ENCODE peak calls at places on chromosomes 6 and 20, in four cellular contexts. B, T, R and Y are unnamed samples.

GRCh38 chr6:125252891-125253290 is 48.9 kb downstream of the HDDC2 start:
- DNase-seq in B (no peak), T (no peak), R (no peak), Y (no peak)

GRCh38 chr20:50721881-50722281 is 9.5 kb upstream of the PARD6B start:
- DNase-seq in B (no peak), T (no peak), R (no peak), Y (no peak)

GRCh38 chr20:40689100-40689942 is at the start of gene MAFB:
- DNase-seq in B (peak; percentile 98), T (peak; percentile 74), R (peak; percentile 65), Y (no peak)

GRCh38 chr6:12878741-12879140 is 162.2 kb downstream of the PHACTR1 start:
- DNase-seq in B (no peak), T (no peak), R (no peak), Y (no peak)

GRCh38 chr6:57221936-57222683 is at the start of gene RAB23:
- DNase-seq in B (peak; percentile 96), T (peak; percentile 75), R (peak; percentile 54), Y (peak; percentile 74)

GRCh38 chr6:90146914-90147668 is 149.6 kb downstream of the BACH2 start:
- DNase-seq in B (peak; percentile 40), T (no peak), R (no peak), Y (peak; percentile 25)

GRCh38 chr6:28141500-28142329 is at the start of gene ZKSCAN8:
- DNase-seq in B (peak; percentile 90), T (peak; percentile 97), R (peak; percentile 75), Y (peak; percentile 92)

GRCh38 chr20:7856756-7857155 is 83.5 kb downstream of the HAO1 start:
- DNase-seq in B (no peak), T (no peak), R (no peak), Y (no peak)

GRCh38 chr20:24686156-24686555 is 216.7 kb downstream of the SYNDIG1 start:
- DNase-seq in B (no peak), T (no peak), R (no peak), Y (no peak)

GRCh38 chr6:88636871-88637270 is 326.5 kb downstream of the RNGTT start:
- DNase-seq in B (no peak), T (no peak), R (no peak), Y (no peak)

GRCh38 chr20:47795214-47795667 is 10.0 kb upstream of the SULF2 start:
- DNase-seq in B (no peak), T (no peak), R (no peak), Y (no peak)

GRCh38 chr20:32019156-32019510 is 8.9 kb downstream of the CCM2L start:
- DNase-seq in B (peak; percentile 84), T (no peak), R (no peak), Y (no peak)

GRCh38 chr6:12608016-12608860 is 108.3 kb upstream of the PHACTR1 start:
- DNase-seq in B (no peak), T (no peak), R (no peak), Y (peak; percentile 15)

GRCh38 chr20:2162823-2163166 is 61.2 kb downstream of the STK35 start:
- DNase-seq in B (no peak), T (no peak), R (no peak), Y (no peak)

GRCh38 chr6:1486387-1486786 is 97.0 kb downstream of the FOXF2 start:
- DNase-seq in B (no peak), T (no peak), R (no peak), Y (no peak)

GRCh38 chr6:130754786-130755367 is 72.3 kb upstream of the SMLR1 start:
- DNase-seq in B (no peak), T (no peak), R (no peak), Y (no peak)

GRCh38 chr20:62864207-62864606 is 2.6 kb upstream of the TCFL5 start:
- DNase-seq in B (no peak), T (no peak), R (no peak), Y (no peak)

GRCh38 chr6:68695838-68696237 is 60.8 kb downstream of the ADGRB3 start:
- DNase-seq in B (no peak), T (no peak), R (no peak), Y (no peak)

GRCh38 chr6:31826793-31827285 is 699 bp upstream of the HSPA1B start:
- DNase-seq in B (no peak), T (no peak), R (no peak), Y (peak; percentile 77)

GRCh38 chr6:160010067-160010466 is 41.2 kb downstream of the IGF2R start:
- DNase-seq in B (no peak), T (no peak), R (no peak), Y (no peak)

GRCh38 chr6:3389390-3390167 is 67.3 kb downstream of the SLC22A23 start:
- DNase-seq in B (no peak), T (no peak), R (no peak), Y (no peak)

GRCh38 chr6:56292505-56293181 is 45.3 kb upstream of the COL21A1 start:
- DNase-seq in B (peak; percentile 49), T (peak; percentile 62), R (no peak), Y (peak; percentile 39)

GRCh38 chr6:83536034-83536646 is 23.8 kb downstream of the PRSS35 start:
- DNase-seq in B (no peak), T (peak; percentile 29), R (no peak), Y (no peak)

GRCh38 chr6:158213925-158214674 is 46.0 kb downstream of the GTF2H5 start:
- DNase-seq in B (peak; percentile 80), T (peak; percentile 84), R (no peak), Y (peak; percentile 68)

GRCh38 chr20:49203011-49203410 is 14.9 kb upstream of the STAU1 start:
- DNase-seq in B (no peak), T (no peak), R (no peak), Y (no peak)

GRCh38 chr20:17226410-17227198 is at the start of gene PCSK2:
- DNase-seq in B (peak; percentile 90), T (no peak), R (peak; percentile 60), Y (no peak)

GRCh38 chr6:83071707-83072106 is 4.2 kb downstream of the DOP1A start:
- DNase-seq in B (no peak), T (no peak), R (no peak), Y (no peak)

GRCh38 chr20:62583424-62583920 is 58.8 kb upstream of the SLCO4A1 start:
- DNase-seq in B (no peak), T (no peak), R (no peak), Y (no peak)

GRCh38 chr20:20594171-20594530 is 118.3 kb downstream of the RALGAPA2 start:
- DNase-seq in B (peak; percentile 15), T (peak; percentile 39), R (no peak), Y (no peak)

GRCh38 chr6:146014233-146014632 is 14.6 kb upstream of the GRM1 start:
- DNase-seq in B (no peak), T (no peak), R (no peak), Y (no peak)

GRCh38 chr6:17542243-17542642 is 57.9 kb upstream of the FAM8A1 start:
- DNase-seq in B (no peak), T (no peak), R (no peak), Y (no peak)

GRCh38 chr6:40195751-40196518 is 261.7 kb upstream of the MOCS1 start:
- DNase-seq in B (no peak), T (no peak), R (no peak), Y (no peak)

GRCh38 chr6:122996797-122997520 is 924 bp downstream of the CLVS2 start:
- DNase-seq in B (peak; percentile 60), T (no peak), R (no peak), Y (no peak)

GRCh38 chr20:10710995-10711775 is 37.4 kb upstream of the JAG1 start:
- DNase-seq in B (no peak), T (peak; percentile 97), R (no peak), Y (no peak)

GRCh38 chr6:128899651-128900050 is 16.7 kb downstream of the LAMA2 start:
- DNase-seq in B (no peak), T (no peak), R (no peak), Y (no peak)

GRCh38 chr20:41261790-41262717 is 55.5 kb downstream of the ZHX3 start:
- DNase-seq in B (no peak), T (no peak), R (no peak), Y (no peak)

GRCh38 chr6:85449388-85449817 is 480 bp upstream of the NT5E start:
- DNase-seq in B (no peak), T (no peak), R (no peak), Y (no peak)

DNA sequence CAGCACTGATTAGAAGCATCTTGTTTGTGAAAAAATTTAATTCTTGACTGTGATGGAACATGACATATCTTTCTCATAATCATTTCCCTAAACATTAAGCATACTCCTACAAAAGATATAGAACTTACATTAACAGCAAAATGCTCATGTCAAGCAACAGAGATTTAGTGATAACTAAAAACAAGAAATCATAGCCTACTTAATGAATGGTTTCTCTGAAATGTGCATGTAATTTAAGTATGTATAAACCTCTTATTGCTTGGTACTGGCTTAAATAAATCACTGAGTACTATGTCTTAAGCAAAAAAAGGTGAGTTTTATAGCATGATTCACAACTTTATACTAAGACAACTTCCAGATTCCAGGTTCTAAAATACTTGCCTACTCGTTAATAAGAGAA is 9.3 kb downstream of the ROMO1 start:
- DNase-seq in B (no peak), T (no peak), R (no peak), Y (no peak)
- H3K27ac ChIP-seq in B (no peak overlapping the region), T (no peak overlapping the region), R (no peak overlapping the region), Y (no peak overlapping the region)

GRCh38 chr6:14865609-14866100 is 380.2 kb upstream of the JARID2 start:
- DNase-seq in B (no peak), T (no peak), R (no peak), Y (peak; percentile 93)

GRCh38 chr6:14863896-14864850 is 381.7 kb upstream of the JARID2 start:
- DNase-seq in B (no peak), T (no peak), R (no peak), Y (no peak)

GRCh38 chr6:14871196-14871595 is 374.7 kb upstream of the JARID2 start:
- DNase-seq in B (no peak), T (no peak), R (no peak), Y (no peak)

GRCh38 chr6:14862845-14863244 is 383.0 kb upstream of the JARID2 start:
- DNase-seq in B (no peak), T (no peak), R (no peak), Y (no peak)

DNA sequence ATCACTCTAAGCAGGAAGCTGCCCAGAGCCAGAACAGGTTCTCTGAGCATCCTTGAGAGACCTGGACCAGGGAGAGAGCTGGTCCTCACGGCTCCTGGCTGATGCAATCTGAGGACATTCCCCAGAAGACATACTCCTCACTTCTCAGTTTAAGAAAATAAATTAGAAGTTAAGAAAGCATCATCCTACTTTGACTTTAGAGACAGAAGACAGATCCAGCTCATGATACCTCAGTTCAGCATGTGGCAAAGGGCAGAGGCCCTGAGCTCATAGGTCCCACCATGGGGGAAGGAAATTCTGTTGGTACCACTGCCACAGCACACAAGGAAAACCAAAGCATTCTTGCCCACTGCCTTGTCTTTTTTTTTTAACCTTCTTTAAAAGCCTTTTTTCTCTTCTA is 378.1 kb upstream of the JARID2 start:
- DNase-seq in B (no peak), T (no peak), R (no peak), Y (no peak)
- TF ChIP-seq GABPA in B (no peak), T (no peak), R (no peak), Y (no peak)

GRCh38 chr6:107689881-107690545 is 134.1 kb downstream of the SCML4 start:
- DNase-seq in B (no peak), T (no peak), R (no peak), Y (no peak)
- H3K27ac ChIP-seq in B (no peak overlapping the region), T (no peak overlapping the region), R (no peak overlapping the region), Y (no peak overlapping the region)

GRCh38 chr20:676315-676937 is 824 bp upstream of the SCRT2 start:
- DNase-seq in B (peak; percentile 77), T (no peak), R (no peak), Y (peak; percentile 21)
- TF ChIP-seq GABPA in B (no peak), T (no peak), R (no peak), Y (no peak)

GRCh38 chr20:57716202-57716601 is 6.4 kb upstream of the PMEPA1 start:
- DNase-seq in B (no peak), T (no peak), R (no peak), Y (no peak)
- H3K27ac ChIP-seq in B (no peak overlapping the region), T (no peak overlapping the region), R (no peak overlapping the region), Y (no peak overlapping the region)